ENCODE peak calls at places on chromosomes 1 and 21, in nine cellular contexts. K is cerebellum, X is endothelial cell, Q is KG1, P is NCI-H226, T is myocyte, D is AG04450, G is fibroblast of pulmonary artery, C is bronchial epithelial cell. O is an unnamed sample.

GRCh38 chr1:70552662-70553061 is 141.6 kb downstream of the CTH start:
- DNase-seq in K (no peak), X (no peak), Q (no peak), P (peak), T (no peak), D (no peak), G (no peak), C (no peak), O (no peak)

GRCh38 chr21:27408826-27409225 is 441.9 kb upstream of the ADAMTS5 start:
- DNase-seq in K (no peak), X (no peak), Q (no peak), P (no peak), T (no peak), D (no peak), G (no peak), C (no peak), O (no peak)

GRCh38 chr1:171780583-171781166 is 785 bp upstream of the METTL13 start:
- DNase-seq in K (no peak), X (no peak), Q (no peak), P (no peak), T (no peak), D (no peak), G (no peak), C (no peak), O (no peak)

GRCh38 chr1:218463194-218464156 is 118.3 kb downstream of the TGFB2 start:
- DNase-seq in K (no peak), X (no peak), Q (no peak), P (peak), T (peak), D (no peak), G (peak), C (peak), O (no peak)

GRCh38 chr1:54564312-54565112 is 16.5 kb downstream of the ACOT11 start:
- DNase-seq in K (no peak), X (no peak), Q (no peak), P (no peak), T (no peak), D (no peak), G (no peak), C (peak), O (peak)

GRCh38 chr1:167447521-167448136 is 70.7 kb downstream of the CD247 start:
- DNase-seq in K (no peak), X (no peak), Q (peak), P (no peak), T (no peak), D (no peak), G (no peak), C (peak), O (no peak)

GRCh38 chr1:231553320-231553719 is 24.9 kb downstream of the TSNAX start:
- DNase-seq in K (no peak), X (no peak), Q (no peak), P (no peak), T (no peak), D (no peak), G (no peak), C (no peak), O (no peak)

GRCh38 chr1:20366766-20367602 is 76.3 kb downstream of the VWA5B1 start:
- DNase-seq in K (peak), X (peak), Q (no peak), P (peak), T (peak), D (no peak), G (peak), C (peak), O (no peak)

GRCh38 chr1:205229399-205229861 is 1.7 kb downstream of the TMCC2 start:
- DNase-seq in K (peak), X (peak), Q (no peak), P (peak), T (peak), D (no peak), G (peak), C (peak), O (peak)

GRCh38 chr1:109821831-109822745 is 58.4 kb upstream of the EPS8L3 start:
- DNase-seq in K (no peak), X (no peak), Q (no peak), P (peak), T (peak), D (no peak), G (peak), C (peak), O (no peak)